ENCODE peak calls at places on chromosomes 7 and 10, in five cellular contexts. R is fibroblast of lung; D is IMR-90; S is SK-N-SH; U is naive thymus-derived CD4-positive, alpha-beta T cell. J is an unnamed sample. For H3K4me1, the result is how much of the 10 kb centered on the place peaks cover.

GRCh38 chr7:116805100-116805544 is 57.3 kb upstream of the CAPZA2 start:
- DNase-seq in R (peak), D (peak), S (peak), U (no peak), J (peak)

GRCh38 chr7:36514289-36515243 is 124.9 kb downstream of the ANLN start:
- DNase-seq in R (no peak), D (no peak), S (peak), U (no peak), J (no peak)

GRCh38 chr10:99345350-99345749 is 16.2 kb downstream of the CNNM1 start:
- DNase-seq in R (peak), D (peak), S (no peak), U (no peak), J (no peak)

GRCh38 chr10:125190961-125191360 is 30.6 kb upstream of the CTBP2 start:
- DNase-seq in R (no peak), D (no peak), S (no peak), U (no peak), J (no peak)

GRCh38 chr7:105678811-105679495 is 97.7 kb upstream of the EFCAB10 start:
- DNase-seq in R (peak), D (peak), S (no peak), U (no peak), J (no peak)

GRCh38 chr7:111677848-111678247 is 115.6 kb upstream of the IMMP2L start:
- DNase-seq in R (no peak), D (no peak), S (no peak), U (no peak), J (no peak)

GRCh38 chr10:118911361-118911760 is 118.2 kb upstream of the NANOS1 start:
- DNase-seq in R (peak), D (peak), S (no peak), U (no peak), J (no peak)

GRCh38 chr7:131424219-131424822 is 96.6 kb downstream of the MKLN1 start:
- DNase-seq in R (peak), D (peak), S (peak), U (peak), J (no peak)

GRCh38 chr7:48300301-48300700 is 129.0 kb downstream of the ABCA13 start:
- DNase-seq in R (no peak), D (no peak), S (no peak), U (no peak), J (no peak)

GRCh38 chr7:106346678-106347217 is 62.0 kb upstream of the NAMPT start:
- DNase-seq in R (peak), D (peak), S (no peak), U (peak), J (no peak)

GRCh38 chr10:124308351-124308645 is 110.4 kb downstream of the OAT start:
- DNase-seq in R (no peak), D (no peak), S (no peak), U (no peak), J (no peak)

GRCh38 chr7:18995811-18996400 is 121.5 kb downstream of the TWIST1 start:
- DNase-seq in R (peak), D (peak), S (peak), U (no peak), J (no peak)

GRCh38 chr7:7902845-7903244 is 65.8 kb upstream of the GLCCI1 start:
- DNase-seq in R (no peak), D (no peak), S (no peak), U (no peak), J (no peak)

GRCh38 chr7:43465581-43466554 is 117.0 kb upstream of the STK17A start:
- DNase-seq in R (peak), D (peak), S (peak), U (no peak), J (no peak)

GRCh38 chr7:43463401-43463980 is 119.4 kb upstream of the STK17A start:
- DNase-seq in R (no peak), D (no peak), S (no peak), U (no peak), J (no peak)

GRCh38 chr7:43461349-43462024 is 121.4 kb upstream of the STK17A start:
- DNase-seq in R (no peak), D (no peak), S (no peak), U (no peak), J (no peak)

GRCh38 chr7:43460733-43461348 is 122.1 kb upstream of the STK17A start:
- DNase-seq in R (no peak), D (no peak), S (no peak), U (no peak), J (no peak)

DNA sequence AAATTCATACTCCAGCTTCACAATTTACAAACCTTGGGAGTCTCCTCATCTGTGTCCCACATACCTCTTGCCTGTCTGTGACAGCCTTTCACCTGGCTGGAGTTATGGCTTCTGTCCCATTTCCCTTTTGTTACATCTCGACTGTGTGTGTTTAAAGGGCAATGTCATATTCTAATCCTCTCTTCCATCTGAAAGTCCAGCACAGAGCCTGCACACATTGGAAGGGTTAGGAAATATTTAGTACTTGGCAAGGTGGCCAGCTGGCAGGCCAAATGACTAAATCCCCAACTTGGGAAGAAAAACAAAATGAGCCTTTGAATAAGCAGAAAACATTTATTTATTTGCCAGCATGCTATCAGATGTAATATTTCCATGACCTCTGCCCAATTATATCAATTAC is 120.1 kb upstream of the STK17A start:
- DNase-seq in R (no peak), D (no peak), S (no peak), U (no peak), J (no peak)
- H3K4me1 ChIP-seq in R (under half), D (under half), S (under half), U (under half), J (under half)

GRCh38 chr10:132724436-132724835 is 61.5 kb downstream of the NKX6-2 start:
- DNase-seq in R (peak), D (peak), S (no peak), U (no peak), J (no peak)

GRCh38 chr10:132725202-132725601 is 60.7 kb downstream of the NKX6-2 start:
- DNase-seq in R (no peak), D (no peak), S (no peak), U (no peak), J (no peak)

GRCh38 chr10:132722980-132723970 is 62.7 kb downstream of the NKX6-2 start:
- DNase-seq in R (no peak), D (no peak), S (no peak), U (no peak), J (no peak)

GRCh38 chr10:132722391-132722790 is 63.6 kb downstream of the NKX6-2 start:
- DNase-seq in R (no peak), D (no peak), S (no peak), U (no peak), J (no peak)

DNA sequence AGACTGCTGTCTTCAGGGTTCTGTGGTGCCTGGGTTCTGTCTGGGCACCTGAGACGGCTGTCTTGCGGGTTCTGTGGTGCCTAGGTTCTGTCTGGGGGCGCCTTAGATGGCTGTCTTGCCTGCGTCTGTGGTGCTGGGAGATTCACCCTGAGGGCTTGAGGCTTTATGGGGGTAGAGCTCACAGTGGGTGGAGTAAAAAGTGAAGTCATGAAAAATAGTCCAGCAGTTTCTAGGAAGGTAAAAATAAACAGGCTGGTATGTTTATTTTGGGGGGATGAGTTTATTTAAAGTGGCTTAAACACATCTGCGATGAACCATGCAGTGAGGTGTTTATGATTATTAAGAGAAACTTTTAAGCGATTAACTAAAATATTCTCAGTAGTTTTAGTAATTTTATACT is 64.2 kb downstream of the NKX6-2 start:
- DNase-seq in R (peak), D (peak), S (no peak), U (no peak), J (no peak)
- H3K4me3 ChIP-seq in R (no peak), D (no peak), S (no peak), U (no peak), J (no peak)

DNA sequence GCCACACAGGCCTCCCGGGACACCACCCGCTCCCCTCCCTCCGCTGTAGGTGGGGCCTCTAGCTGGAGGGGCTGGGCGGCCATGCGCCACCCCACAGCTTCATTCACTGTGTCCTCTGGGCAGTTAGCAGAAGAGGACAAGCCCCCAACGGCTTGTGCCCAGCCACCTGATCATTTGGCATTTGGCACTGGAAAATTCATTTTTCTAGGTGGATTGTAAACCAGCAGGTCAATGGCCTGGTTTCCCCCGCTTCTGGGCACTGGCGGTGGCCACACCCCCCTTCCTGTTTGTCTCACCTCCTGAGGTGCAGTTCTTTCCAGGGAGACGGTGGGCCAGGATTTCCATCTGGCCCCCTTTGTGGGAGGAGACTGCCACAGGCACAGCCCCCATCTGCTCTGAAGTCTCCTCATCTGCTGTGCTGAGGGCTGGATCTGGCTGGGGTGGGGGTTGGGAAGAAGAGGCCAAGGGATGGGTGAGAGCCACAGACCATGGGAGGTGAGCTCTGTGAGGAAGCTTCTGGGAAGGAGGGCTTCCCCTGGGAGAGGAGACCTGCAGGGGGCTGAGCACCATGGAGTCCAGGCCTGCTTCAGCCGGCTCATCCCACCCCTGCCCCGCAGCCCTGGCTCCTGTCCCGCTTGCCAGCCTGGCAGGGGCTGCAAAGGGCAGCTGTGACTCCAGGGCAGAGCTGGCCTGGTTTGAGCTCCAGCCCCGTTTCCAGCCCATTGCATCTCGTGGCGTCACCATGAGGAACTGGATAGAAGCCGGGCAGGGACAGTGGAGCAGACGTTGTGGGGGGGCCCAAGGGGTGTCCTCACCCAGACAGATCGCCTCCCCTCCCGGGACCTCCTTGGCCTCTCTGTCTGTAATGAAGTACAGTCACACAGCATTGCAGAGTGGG is 40.1 kb upstream of the SLC29A3 start:
- DNase-seq in R (no peak), D (no peak), S (peak), U (no peak), J (peak)
- H3K4me1 ChIP-seq in R (under half), D (under half), S (half or more), U (under half), J (under half)

GRCh38 chr7:54933610-54934009 is 85.2 kb upstream of the EGFR start:
- DNase-seq in R (no peak), D (no peak), S (no peak), U (no peak), J (no peak)
- H3K4me3 ChIP-seq in R (peak), D (peak), S (peak), U (no peak), J (peak)

GRCh38 chr7:77326131-77326530 is 90.0 kb downstream of the GSAP start:
- DNase-seq in R (no peak), D (peak), S (no peak), U (no peak), J (no peak)
- H3K4me1 ChIP-seq in R (under half), D (under half), S (under half), U (under half), J (under half)

GRCh38 chr7:23469150-23469960 is 936 bp downstream of the IGF2BP3 start:
- DNase-seq in R (no peak), D (no peak), S (peak), U (no peak), J (peak)

GRCh38 chr7:23467731-23468720 is 2.3 kb downstream of the IGF2BP3 start:
- DNase-seq in R (peak), D (peak), S (peak), U (no peak), J (peak)

GRCh38 chr7:23469961-23470250 is 385 bp downstream of the IGF2BP3 start:
- DNase-seq in R (no peak), D (no peak), S (no peak), U (no peak), J (no peak)

GRCh38 chr7:23468721-23469149 is 1.6 kb downstream of the IGF2BP3 start:
- DNase-seq in R (no peak), D (no peak), S (peak), U (no peak), J (peak)

DNA sequence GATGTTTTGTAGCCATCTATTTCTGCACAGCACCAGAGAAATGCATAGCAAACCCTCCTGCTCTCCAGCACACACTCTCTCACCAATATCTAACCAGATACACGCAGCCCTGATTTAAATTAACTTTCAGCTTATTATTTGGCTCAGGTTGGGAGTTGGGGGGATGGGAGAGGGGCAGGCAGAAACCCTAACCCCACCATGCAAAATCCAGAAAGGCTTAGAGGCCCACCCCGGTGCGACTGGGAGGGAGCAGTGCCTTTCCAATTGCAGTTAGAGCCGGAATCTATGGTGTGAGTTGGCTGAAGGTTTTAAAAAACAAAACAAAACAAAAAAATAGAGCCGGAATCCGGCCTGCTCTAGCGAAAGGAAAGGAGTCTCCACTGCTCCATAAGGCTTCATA is 3.0 kb downstream of the IGF2BP3 start:
- DNase-seq in R (no peak), D (no peak), S (peak), U (no peak), J (no peak)
- H3K4me3 ChIP-seq in R (peak), D (peak), S (peak), U (no peak), J (peak)

J was measured in BE2C.